ENCODE peak calls at places on chromosomes 1 and 21, in eight cellular contexts. One of them, this sample, is unnamed.

GRCh38 chr1:37477198-37477931 is 3.0 kb downstream of the ZC3H12A start:
- DNase-seq in psoas muscle: peak; percentile 33
- DNase-seq in NB4: peak; percentile 63
- DNase-seq in lower leg skin: peak; percentile 90
- DNase-seq in epithelial cell of esophagus: peak; percentile 88
- DNase-seq in prostate gland: no peak
- DNase-seq in uterus: no peak
- DNase-seq in left lung: peak; percentile 78
- DNase-seq in this sample: no peak

GRCh38 chr1:55816456-55816794 is 601.3 kb upstream of the USP24 start:
- DNase-seq in uterus: no peak
- DNase-seq in prostate gland: no peak
- DNase-seq in psoas muscle: no peak
- DNase-seq in epithelial cell of esophagus: no peak
- DNase-seq in NB4: no peak
- DNase-seq in lower leg skin: no peak
- DNase-seq in left lung: no peak
- DNase-seq in this sample: no peak

GRCh38 chr1:21659099-21659923 is 9.8 kb downstream of the RAP1GAP start:
- DNase-seq in uterus: peak; percentile 62
- DNase-seq in psoas muscle: peak; percentile 63
- DNase-seq in lower leg skin: peak; percentile 94
- DNase-seq in prostate gland: peak; percentile 75
- DNase-seq in left lung: peak; percentile 78
- DNase-seq in NB4: peak; percentile 80
- DNase-seq in epithelial cell of esophagus: peak; percentile 60
- DNase-seq in this sample: peak; percentile 80

GRCh38 chr1:224182057-224182865 is 779 bp upstream of the DEGS1 start:
- DNase-seq in prostate gland: no peak
- DNase-seq in NB4: no peak
- DNase-seq in left lung: no peak
- DNase-seq in epithelial cell of esophagus: peak; percentile 51
- DNase-seq in lower leg skin: peak; percentile 80
- DNase-seq in psoas muscle: no peak
- DNase-seq in uterus: no peak
- DNase-seq in this sample: no peak

GRCh38 chr1:50620680-50621329 is 197.6 kb upstream of the DMRTA2 start:
- DNase-seq in left lung: peak; percentile 84
- DNase-seq in prostate gland: peak; percentile 28
- DNase-seq in lower leg skin: no peak
- DNase-seq in uterus: no peak
- DNase-seq in psoas muscle: no peak
- DNase-seq in epithelial cell of esophagus: peak; percentile 96
- DNase-seq in NB4: peak; percentile 11
- DNase-seq in this sample: no peak

GRCh38 chr21:38712076-38712475 is 93.7 kb upstream of the ETS2 start:
- DNase-seq in NB4: peak; percentile 51
- DNase-seq in lower leg skin: no peak
- DNase-seq in psoas muscle: no peak
- DNase-seq in prostate gland: peak; percentile 16
- DNase-seq in epithelial cell of esophagus: peak; percentile 72
- DNase-seq in uterus: peak; percentile 21
- DNase-seq in left lung: no peak
- DNase-seq in this sample: no peak

GRCh38 chr1:159009704-159010361 is at the start of gene IFI16:
- DNase-seq in lower leg skin: no peak
- DNase-seq in left lung: no peak
- DNase-seq in prostate gland: peak; percentile 64
- DNase-seq in uterus: peak; percentile 49
- DNase-seq in psoas muscle: no peak
- DNase-seq in NB4: peak; percentile 88
- DNase-seq in epithelial cell of esophagus: peak; percentile 96
- DNase-seq in this sample: no peak

GRCh38 chr1:36199934-36200741 is 24.1 kb upstream of the THRAP3 start:
- DNase-seq in uterus: no peak
- DNase-seq in prostate gland: peak; percentile 84
- DNase-seq in left lung: no peak
- DNase-seq in NB4: no peak
- DNase-seq in psoas muscle: no peak
- DNase-seq in epithelial cell of esophagus: peak; percentile 51
- DNase-seq in lower leg skin: no peak
- DNase-seq in this sample: no peak

GRCh38 chr1:8976338-8976737 is 30.7 kb downstream of the CA6 start:
- DNase-seq in uterus: no peak
- DNase-seq in NB4: no peak
- DNase-seq in epithelial cell of esophagus: no peak
- DNase-seq in left lung: no peak
- DNase-seq in prostate gland: no peak
- DNase-seq in lower leg skin: no peak
- DNase-seq in psoas muscle: no peak
- DNase-seq in this sample: no peak

GRCh38 chr21:45580181-45580575 is 37.9 kb upstream of the SLC19A1 start:
- DNase-seq in NB4: no peak
- DNase-seq in uterus: peak; percentile 12
- DNase-seq in epithelial cell of esophagus: no peak
- DNase-seq in prostate gland: no peak
- DNase-seq in lower leg skin: peak; percentile 66
- DNase-seq in psoas muscle: no peak
- DNase-seq in left lung: peak; percentile 1
- DNase-seq in this sample: peak; percentile 20

GRCh38 chr21:45580576-45581321 is 38.5 kb upstream of the SLC19A1 start:
- DNase-seq in uterus: peak; percentile 8
- DNase-seq in psoas muscle: no peak
- DNase-seq in prostate gland: no peak
- DNase-seq in NB4: no peak
- DNase-seq in lower leg skin: peak; percentile 72
- DNase-seq in left lung: peak; percentile 22
- DNase-seq in epithelial cell of esophagus: no peak
- DNase-seq in this sample: no peak

GRCh38 chr21:45583831-45584509 is 41.7 kb upstream of the SLC19A1 start:
- DNase-seq in lower leg skin: peak; percentile 34
- DNase-seq in NB4: no peak
- DNase-seq in prostate gland: no peak
- DNase-seq in uterus: peak; percentile 1
- DNase-seq in epithelial cell of esophagus: no peak
- DNase-seq in left lung: peak; percentile 23
- DNase-seq in psoas muscle: no peak
- DNase-seq in this sample: no peak

GRCh38 chr21:45581322-45581712 is 39.1 kb upstream of the SLC19A1 start:
- DNase-seq in NB4: no peak
- DNase-seq in uterus: peak; percentile 6
- DNase-seq in prostate gland: no peak
- DNase-seq in epithelial cell of esophagus: no peak
- DNase-seq in lower leg skin: peak; percentile 68
- DNase-seq in left lung: peak; percentile 16
- DNase-seq in psoas muscle: no peak
- DNase-seq in this sample: no peak

DNA sequence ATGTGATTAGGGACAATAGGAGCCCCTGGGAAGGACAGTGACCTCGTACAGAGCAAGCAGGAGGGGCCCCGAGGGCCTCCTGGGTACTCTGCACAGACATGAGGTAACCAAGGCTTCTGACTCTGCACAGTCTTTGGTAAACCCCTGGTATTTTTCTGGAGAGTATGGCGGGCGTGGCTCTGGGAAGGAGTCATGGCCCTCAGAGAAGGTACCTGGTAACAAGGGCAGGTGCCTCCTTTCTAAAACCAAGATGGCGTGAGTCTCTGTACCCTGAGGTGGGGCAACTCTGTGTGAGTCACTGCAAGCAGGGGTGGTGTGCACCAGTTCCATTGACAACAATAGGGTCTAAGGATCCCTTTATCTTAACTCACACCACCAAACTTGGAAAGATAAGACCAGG is 39.9 kb upstream of the SLC19A1 start:
- DNase-seq in prostate gland: no peak
- DNase-seq in lower leg skin: peak; percentile 42
- DNase-seq in epithelial cell of esophagus: no peak
- DNase-seq in NB4: no peak
- DNase-seq in psoas muscle: no peak
- DNase-seq in uterus: peak; percentile 1
- DNase-seq in left lung: peak; percentile 9
- DNase-seq in this sample: peak; percentile 11
- H3K4me3 ChIP-seq in prostate gland: no peak overlapping the region
- H3K4me3 ChIP-seq in lower leg skin: no peak overlapping the region
- H3K4me3 ChIP-seq in epithelial cell of esophagus: no peak overlapping the region
- H3K4me3 ChIP-seq in NB4: no peak overlapping the region
- H3K4me3 ChIP-seq in psoas muscle: no peak overlapping the region
- H3K4me3 ChIP-seq in uterus: no peak overlapping the region
- H3K4me3 ChIP-seq in left lung: no peak overlapping the region
- H3K4me3 ChIP-seq in this sample: no peak overlapping the region

GRCh38 chr1:214662386-214662785 is 59.4 kb downstream of the CENPF start:
- DNase-seq in epithelial cell of esophagus: no peak
- DNase-seq in prostate gland: no peak
- DNase-seq in lower leg skin: no peak
- DNase-seq in left lung: no peak
- DNase-seq in psoas muscle: no peak
- DNase-seq in uterus: no peak
- DNase-seq in NB4: no peak
- DNase-seq in this sample: no peak

GRCh38 chr1:214660190-214660589 is 57.2 kb downstream of the CENPF start:
- DNase-seq in left lung: no peak
- DNase-seq in epithelial cell of esophagus: no peak
- DNase-seq in psoas muscle: no peak
- DNase-seq in lower leg skin: no peak
- DNase-seq in prostate gland: no peak
- DNase-seq in uterus: no peak
- DNase-seq in NB4: no peak
- DNase-seq in this sample: no peak

GRCh38 chr1:214658175-214658574 is 55.2 kb downstream of the CENPF start:
- DNase-seq in NB4: no peak
- DNase-seq in left lung: no peak
- DNase-seq in lower leg skin: no peak
- DNase-seq in uterus: no peak
- DNase-seq in prostate gland: no peak
- DNase-seq in psoas muscle: no peak
- DNase-seq in epithelial cell of esophagus: no peak
- DNase-seq in this sample: no peak

GRCh38 chr1:214658785-214659184 is 55.8 kb downstream of the CENPF start:
- DNase-seq in psoas muscle: no peak
- DNase-seq in NB4: no peak
- DNase-seq in lower leg skin: no peak
- DNase-seq in epithelial cell of esophagus: peak; percentile 40
- DNase-seq in prostate gland: no peak
- DNase-seq in uterus: no peak
- DNase-seq in left lung: no peak
- DNase-seq in this sample: no peak

DNA sequence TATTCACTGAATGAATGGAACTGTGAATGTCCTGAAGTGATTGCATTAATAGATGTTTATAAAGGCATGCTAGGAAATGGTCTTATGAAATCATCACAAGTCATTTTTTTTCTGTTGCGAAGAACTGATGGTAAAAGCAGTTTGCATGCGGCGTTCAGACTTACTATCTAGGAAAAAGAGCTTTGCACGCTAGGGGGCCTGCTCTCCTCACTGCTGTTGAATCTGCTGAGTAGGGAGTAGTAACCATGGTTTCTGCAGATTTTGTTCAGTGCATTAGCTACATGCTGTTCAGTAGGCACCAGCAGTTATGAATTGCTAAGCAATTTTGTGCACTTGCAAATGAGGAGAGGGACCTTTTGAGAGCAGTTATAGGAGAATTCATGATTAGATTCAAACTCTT is 57.9 kb downstream of the CENPF start:
- DNase-seq in left lung: no peak
- DNase-seq in prostate gland: no peak
- DNase-seq in lower leg skin: no peak
- DNase-seq in NB4: no peak
- DNase-seq in psoas muscle: peak; percentile 32
- DNase-seq in epithelial cell of esophagus: peak; percentile 37
- DNase-seq in uterus: peak; percentile 21
- DNase-seq in this sample: peak; percentile 67
- TF ChIP-seq CTCF in left lung: peak; percentile 29
- TF ChIP-seq CTCF in prostate gland: peak; percentile 25
- TF ChIP-seq CTCF in lower leg skin: no peak
- TF ChIP-seq CTCF in NB4: no peak
- TF ChIP-seq CTCF in psoas muscle: peak; percentile 39
- TF ChIP-seq CTCF in epithelial cell of esophagus: peak; percentile 36
- TF ChIP-seq CTCF in uterus: no peak
- TF ChIP-seq CTCF in this sample: peak; percentile 69

DNA sequence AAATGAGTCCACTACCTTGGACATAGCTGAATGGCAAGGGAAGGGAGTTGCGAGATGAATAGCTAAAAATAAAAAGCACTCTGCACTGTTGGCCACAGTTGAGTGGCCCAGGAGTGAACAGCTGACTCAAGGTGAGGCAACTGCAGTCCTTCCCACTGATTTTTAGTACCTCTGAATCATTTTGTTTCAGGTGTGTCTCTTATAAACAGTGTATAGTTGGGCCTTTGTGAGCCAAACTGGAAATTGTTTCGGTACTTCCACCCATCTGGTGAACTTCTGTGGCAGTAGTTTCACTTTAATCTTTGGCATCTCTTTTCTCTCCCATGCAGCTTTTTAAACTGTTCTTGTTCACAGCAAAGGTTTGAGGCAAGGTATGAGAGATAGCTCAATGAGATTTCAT is 122.7 kb downstream of the VAV3 start:
- DNase-seq in prostate gland: no peak
- DNase-seq in psoas muscle: no peak
- DNase-seq in lower leg skin: no peak
- DNase-seq in left lung: no peak
- DNase-seq in uterus: no peak
- DNase-seq in NB4: no peak
- DNase-seq in epithelial cell of esophagus: peak; percentile 62
- DNase-seq in this sample: no peak
- H3K4me3 ChIP-seq in prostate gland: no peak overlapping the region
- H3K4me3 ChIP-seq in psoas muscle: no peak overlapping the region
- H3K4me3 ChIP-seq in lower leg skin: no peak overlapping the region
- H3K4me3 ChIP-seq in left lung: no peak overlapping the region
- H3K4me3 ChIP-seq in uterus: no peak overlapping the region
- H3K4me3 ChIP-seq in NB4: no peak overlapping the region
- H3K4me3 ChIP-seq in epithelial cell of esophagus: no peak overlapping the region
- H3K4me3 ChIP-seq in this sample: no peak overlapping the region

DNA sequence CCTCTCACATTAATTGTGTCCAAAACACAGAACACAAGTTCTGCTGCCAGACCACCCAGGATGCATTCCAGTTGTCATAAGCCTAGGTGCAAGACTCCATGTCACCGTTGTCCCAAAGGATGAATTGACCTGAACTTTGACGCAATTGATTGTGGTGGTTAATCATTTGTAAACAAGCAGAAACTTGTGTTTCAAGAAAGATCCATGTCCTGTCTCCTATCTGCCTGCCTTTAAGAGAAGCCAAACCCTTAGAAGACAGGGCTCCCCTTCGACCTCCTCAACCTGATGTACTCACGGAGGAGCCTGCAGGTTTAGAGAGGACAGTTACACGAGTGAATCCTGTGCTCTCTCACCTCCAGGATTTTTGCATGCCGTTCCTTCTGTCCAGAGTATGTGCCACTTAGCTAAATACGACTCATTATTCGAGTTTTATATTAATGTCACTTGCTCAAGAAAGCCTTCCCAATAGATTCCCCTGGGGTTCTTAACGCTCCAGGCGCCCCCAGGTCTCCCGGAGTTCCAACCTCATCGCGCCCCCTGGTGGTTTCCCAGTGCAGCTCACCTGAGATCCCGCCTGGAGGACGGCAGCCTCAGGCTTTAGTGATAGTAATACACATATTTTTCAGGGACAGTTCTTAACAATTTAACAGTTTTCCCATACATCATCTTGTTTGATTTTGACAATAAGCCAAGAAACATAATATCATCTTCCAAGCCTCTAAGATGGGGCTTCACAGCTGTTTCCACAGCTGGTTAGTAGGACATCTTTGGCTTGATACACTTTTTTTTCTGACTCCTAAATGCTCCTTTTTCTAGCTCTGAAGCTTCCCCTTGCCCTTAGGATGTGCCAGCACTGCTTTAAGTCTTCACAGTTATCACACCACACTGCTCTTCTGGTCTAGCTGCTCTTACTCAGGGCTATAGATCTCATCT is 2.4 kb upstream of the C8B start:
- DNase-seq in uterus: no peak
- DNase-seq in NB4: peak; percentile 14
- DNase-seq in epithelial cell of esophagus: no peak
- DNase-seq in prostate gland: no peak
- DNase-seq in lower leg skin: no peak
- DNase-seq in left lung: no peak
- DNase-seq in psoas muscle: peak; percentile 14
- DNase-seq in this sample: no peak
- TF ChIP-seq CTCF in uterus: no peak
- TF ChIP-seq CTCF in NB4: peak; percentile 24
- TF ChIP-seq CTCF in epithelial cell of esophagus: no peak
- TF ChIP-seq CTCF in prostate gland: peak; percentile 21
- TF ChIP-seq CTCF in lower leg skin: no peak
- TF ChIP-seq CTCF in left lung: peak; percentile 29
- TF ChIP-seq CTCF in psoas muscle: peak; percentile 20
- TF ChIP-seq CTCF in this sample: no peak